ENCODE peak calls at places on chromosomes 2 and 18, in seven cellular contexts. M, C, J, W, U, B and Y are unnamed samples.

GRCh38 chr18:25457636-25458035 is 105.7 kb upstream of the ZNF521 start:
- DNase-seq in M (no peak), C (no peak), J (no peak), W (no peak), U (no peak), B (no peak), Y (no peak)

GRCh38 chr2:29490037-29490436 is 374.8 kb downstream of the CLIP4 start:
- DNase-seq in M (no peak), C (peak), J (no peak), W (no peak), U (no peak), B (no peak), Y (no peak)

GRCh38 chr2:117693166-117693565 is 121.3 kb upstream of the DDX18 start:
- DNase-seq in M (no peak), C (no peak), J (peak), W (no peak), U (no peak), B (no peak), Y (no peak)

GRCh38 chr2:178484245-178485041 is 4.2 kb downstream of the PLEKHA3 start:
- DNase-seq in M (no peak), C (no peak), J (no peak), W (no peak), U (peak), B (no peak), Y (no peak)

GRCh38 chr2:216279459-216279858 is 92.8 kb downstream of the MARCHF4 start:
- DNase-seq in M (no peak), C (no peak), J (peak), W (no peak), U (peak), B (no peak), Y (no peak)

GRCh38 chr2:4791488-4791887 is 900.7 kb upstream of the SOX11 start:
- DNase-seq in M (no peak), C (no peak), J (no peak), W (no peak), U (no peak), B (no peak), Y (no peak)

GRCh38 chr2:150479075-150479915 is 8.2 kb downstream of the RND3 start:
- DNase-seq in M (no peak), C (no peak), J (no peak), W (no peak), U (peak), B (no peak), Y (no peak)

GRCh38 chr2:51981813-51982212 is 949.9 kb upstream of the NRXN1 start:
- DNase-seq in M (no peak), C (no peak), J (no peak), W (no peak), U (peak), B (no peak), Y (no peak)

GRCh38 chr2:38943784-38944183 is 54.1 kb downstream of the ARHGEF33 start:
- DNase-seq in M (no peak), C (no peak), J (no peak), W (no peak), U (no peak), B (no peak), Y (no peak)

GRCh38 chr2:2832657-2833056 is 501.6 kb upstream of the MYT1L start:
- DNase-seq in M (no peak), C (no peak), J (no peak), W (no peak), U (no peak), B (no peak), Y (no peak)

GRCh38 chr2:241217320-241218031 is 29.0 kb downstream of the ANO7 start:
- DNase-seq in M (peak), C (peak), J (peak), W (peak), U (peak), B (no peak), Y (peak)

GRCh38 chr2:62672601-62673000 is 32.9 kb upstream of the EHBP1 start:
- DNase-seq in M (no peak), C (no peak), J (no peak), W (peak), U (peak), B (peak), Y (no peak)

GRCh38 chr18:10417191-10417590 is 37.2 kb upstream of the APCDD1 start:
- DNase-seq in M (no peak), C (no peak), J (no peak), W (no peak), U (no peak), B (no peak), Y (no peak)

GRCh38 chr2:62196278-62196901 is 475 bp downstream of the B3GNT2 start:
- DNase-seq in M (peak), C (peak), J (peak), W (no peak), U (no peak), B (no peak), Y (no peak)

GRCh38 chr2:163319006-163319405 is 416.8 kb downstream of the FIGN start:
- DNase-seq in M (no peak), C (no peak), J (no peak), W (no peak), U (peak), B (no peak), Y (no peak)

GRCh38 chr2:205934443-205934842 is 151.5 kb downstream of the INO80D start:
- DNase-seq in M (no peak), C (no peak), J (no peak), W (no peak), U (peak), B (no peak), Y (no peak)

GRCh38 chr2:172101008-172101706 is 1.5 kb downstream of the DLX2 start:
- DNase-seq in M (no peak), C (peak), J (peak), W (no peak), U (peak), B (no peak), Y (peak)

GRCh38 chr18:80227472-80227871 is 19.8 kb downstream of the PARD6G start:
- DNase-seq in M (no peak), C (no peak), J (no peak), W (no peak), U (no peak), B (no peak), Y (no peak)

GRCh38 chr2:71385008-71385407 is 53.4 kb downstream of the ZNF638 start:
- DNase-seq in M (no peak), C (no peak), J (no peak), W (no peak), U (peak), B (peak), Y (no peak)

GRCh38 chr18:67266246-67266570 is 250.3 kb downstream of the DSEL start:
- DNase-seq in M (no peak), C (no peak), J (no peak), W (no peak), U (no peak), B (no peak), Y (no peak)

GRCh38 chr2:30514134-30514860 is 67.3 kb downstream of the LCLAT1 start:
- DNase-seq in M (no peak), C (no peak), J (peak), W (no peak), U (peak), B (no peak), Y (no peak)

GRCh38 chr2:205086689-205087088 is 541.4 kb downstream of the PARD3B start:
- DNase-seq in M (no peak), C (no peak), J (peak), W (no peak), U (no peak), B (no peak), Y (no peak)

GRCh38 chr2:62362561-62362960 is 143.4 kb downstream of the TMEM17 start:
- DNase-seq in M (no peak), C (peak), J (no peak), W (no peak), U (no peak), B (no peak), Y (no peak)

GRCh38 chr2:195413422-195413821 is 243.6 kb upstream of the SLC39A10 start:
- DNase-seq in M (no peak), C (no peak), J (no peak), W (no peak), U (no peak), B (no peak), Y (no peak)

GRCh38 chr18:28175047-28175929 is 1.6 kb downstream of the CDH2 start:
- DNase-seq in M (no peak), C (peak), J (peak), W (peak), U (peak), B (no peak), Y (no peak)

GRCh38 chr2:206543073-206543472 is 99.2 kb upstream of the FAM237A start:
- DNase-seq in M (no peak), C (no peak), J (no peak), W (no peak), U (no peak), B (no peak), Y (no peak)

GRCh38 chr2:212538156-212539144 is at the start of gene ERBB4:
- DNase-seq in M (no peak), C (peak), J (peak), W (peak), U (no peak), B (no peak), Y (no peak)

GRCh38 chr2:218567797-218568189 is 358 bp downstream of the USP37 start:
- DNase-seq in M (peak), C (no peak), J (no peak), W (no peak), U (peak), B (no peak), Y (no peak)

GRCh38 chr2:23480991-23481797 is 96.2 kb downstream of the KLHL29 start:
- DNase-seq in M (no peak), C (no peak), J (no peak), W (no peak), U (peak), B (peak), Y (no peak)

GRCh38 chr2:240840435-240841060 is 20.5 kb upstream of the KIF1A start:
- DNase-seq in M (peak), C (no peak), J (peak), W (peak), U (peak), B (no peak), Y (peak)

DNA sequence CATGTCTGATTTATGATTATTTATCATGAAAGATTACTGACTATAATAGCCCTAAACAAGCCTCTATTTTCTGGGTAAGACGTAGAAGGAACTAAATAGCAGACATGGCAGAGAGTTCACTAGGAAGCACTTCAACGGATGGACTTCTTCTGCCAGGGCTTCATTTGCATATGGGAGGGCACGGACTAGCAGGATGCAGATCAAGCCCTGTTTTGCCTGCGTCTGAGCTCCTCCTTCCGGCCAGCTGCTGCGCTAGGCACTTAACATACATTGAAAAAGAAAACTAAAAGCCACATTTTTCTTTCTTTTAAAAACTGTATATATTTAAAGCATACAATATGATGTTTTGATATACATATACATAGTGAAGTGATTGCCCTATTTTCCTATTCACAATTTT is 340.0 kb upstream of the MEX3C start:
- DNase-seq in M (no peak), C (no peak), J (peak), W (peak), U (peak), B (no peak), Y (no peak)
- TF ChIP-seq CTCF in M (no peak), C (no peak), J (peak), W (peak), U (no peak), B (no peak), Y (peak)

GRCh38 chr2:222052934-222053367 is 245.8 kb downstream of the PAX3 start:
- DNase-seq in M (no peak), C (no peak), J (no peak), W (peak), U (no peak), B (no peak), Y (no peak)
- TF ChIP-seq CTCF in M (no peak), C (no peak), J (peak), W (peak), U (no peak), B (no peak), Y (no peak)

DNA sequence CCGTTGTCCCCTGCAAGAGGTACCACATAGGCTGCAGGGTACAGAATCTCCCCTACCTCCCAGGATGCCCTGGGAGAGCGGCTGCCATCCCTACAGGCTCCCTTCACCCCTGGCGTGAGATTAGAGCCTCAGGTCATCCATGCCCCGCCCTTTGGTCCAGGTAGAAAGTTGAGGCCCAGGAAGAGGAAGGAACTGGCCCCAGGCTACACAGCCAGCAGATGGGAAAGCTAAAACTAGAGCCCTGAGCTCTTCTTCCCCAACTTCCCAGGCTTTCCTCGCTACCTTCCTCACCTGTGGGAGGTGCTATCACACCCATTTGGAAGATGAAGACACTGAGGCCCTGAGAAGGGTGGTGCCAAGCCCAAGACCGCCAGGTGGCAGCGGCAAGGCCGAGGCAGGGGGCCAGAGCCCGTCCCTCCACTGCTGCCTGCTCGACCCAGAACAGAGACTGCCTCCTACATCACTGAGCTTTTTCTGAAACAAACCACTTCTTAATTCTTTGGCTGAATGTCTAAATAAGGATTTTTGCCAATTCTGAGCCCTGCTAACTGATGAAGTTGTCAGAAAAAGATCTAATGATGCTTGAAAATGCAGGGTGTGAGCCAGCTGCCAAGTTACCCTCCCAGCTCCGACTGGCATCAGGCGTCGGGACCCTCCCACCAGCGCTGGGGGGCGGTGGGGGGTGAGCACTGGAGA is 25.7 kb downstream of the CIB4 start:
- DNase-seq in M (no peak), C (no peak), J (peak), W (no peak), U (peak), B (no peak), Y (no peak)
- TF ChIP-seq CTCF in M (no peak), C (no peak), J (peak), W (no peak), U (peak), B (no peak), Y (no peak)

DNA sequence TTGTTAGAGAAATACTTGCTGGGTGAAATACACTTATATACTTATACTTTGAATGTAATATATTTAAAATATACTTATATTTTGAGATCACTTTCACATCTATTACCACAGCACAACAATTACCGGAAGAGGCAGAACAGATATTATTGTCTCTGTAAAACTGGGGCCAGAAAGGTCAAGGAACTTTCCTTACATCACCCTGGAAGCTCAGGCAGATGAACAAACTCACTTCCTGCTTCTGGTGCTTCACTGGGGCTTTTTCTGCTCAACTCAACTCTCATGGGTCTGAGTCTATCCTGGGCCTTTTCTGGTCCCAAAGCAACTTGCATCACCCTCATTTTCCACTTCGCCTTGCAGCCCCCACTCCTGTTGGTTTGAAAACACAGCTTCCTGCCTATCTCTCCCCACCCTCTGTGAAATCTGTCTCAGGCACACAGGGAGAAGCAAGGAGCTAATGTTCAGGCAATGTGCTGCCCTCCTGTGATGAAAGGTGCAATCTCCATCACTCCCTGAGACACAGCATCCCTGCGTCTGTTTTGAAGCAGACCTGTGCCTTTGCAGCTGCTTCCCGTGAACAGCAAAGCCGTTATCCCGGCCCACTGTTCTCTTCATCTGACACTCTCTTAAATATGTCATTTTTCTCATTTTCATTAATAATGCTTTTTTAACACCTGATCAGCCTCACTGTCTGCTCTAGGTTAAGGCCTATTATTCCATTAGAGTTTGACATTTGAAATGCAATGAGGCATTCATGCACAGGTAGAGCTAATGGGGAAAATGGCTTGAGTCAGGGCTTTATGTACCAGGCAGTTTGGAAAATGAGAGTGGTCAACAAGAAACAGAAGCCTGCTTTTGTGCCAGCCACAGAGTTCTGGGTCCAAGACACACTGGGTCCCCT is 251.9 kb upstream of the CHAC2 start:
- DNase-seq in M (no peak), C (no peak), J (no peak), W (no peak), U (peak), B (no peak), Y (no peak)
- TF ChIP-seq CTCF in M (no peak), C (no peak), J (no peak), W (no peak), U (no peak), B (peak), Y (no peak)

GRCh38 chr2:11899896-11900295 is 153.5 kb downstream of the LPIN1 start:
- DNase-seq in M (no peak), C (no peak), J (no peak), W (no peak), U (no peak), B (no peak), Y (no peak)

GRCh38 chr2:11903085-11903484 is 156.7 kb downstream of the LPIN1 start:
- DNase-seq in M (no peak), C (no peak), J (no peak), W (no peak), U (no peak), B (no peak), Y (no peak)

GRCh38 chr2:11901351-11902069 is 155.1 kb downstream of the LPIN1 start:
- DNase-seq in M (no peak), C (no peak), J (no peak), W (peak), U (no peak), B (no peak), Y (no peak)

GRCh38 chr2:11907178-11907577 is 160.7 kb downstream of the LPIN1 start:
- DNase-seq in M (no peak), C (no peak), J (no peak), W (no peak), U (no peak), B (no peak), Y (no peak)

GRCh38 chr2:11904029-11904428 is 157.6 kb downstream of the LPIN1 start:
- DNase-seq in M (no peak), C (no peak), J (no peak), W (no peak), U (no peak), B (no peak), Y (no peak)
- TF ChIP-seq CTCF in M (no peak), C (no peak), J (no peak), W (no peak), U (no peak), B (no peak), Y (no peak)

DNA sequence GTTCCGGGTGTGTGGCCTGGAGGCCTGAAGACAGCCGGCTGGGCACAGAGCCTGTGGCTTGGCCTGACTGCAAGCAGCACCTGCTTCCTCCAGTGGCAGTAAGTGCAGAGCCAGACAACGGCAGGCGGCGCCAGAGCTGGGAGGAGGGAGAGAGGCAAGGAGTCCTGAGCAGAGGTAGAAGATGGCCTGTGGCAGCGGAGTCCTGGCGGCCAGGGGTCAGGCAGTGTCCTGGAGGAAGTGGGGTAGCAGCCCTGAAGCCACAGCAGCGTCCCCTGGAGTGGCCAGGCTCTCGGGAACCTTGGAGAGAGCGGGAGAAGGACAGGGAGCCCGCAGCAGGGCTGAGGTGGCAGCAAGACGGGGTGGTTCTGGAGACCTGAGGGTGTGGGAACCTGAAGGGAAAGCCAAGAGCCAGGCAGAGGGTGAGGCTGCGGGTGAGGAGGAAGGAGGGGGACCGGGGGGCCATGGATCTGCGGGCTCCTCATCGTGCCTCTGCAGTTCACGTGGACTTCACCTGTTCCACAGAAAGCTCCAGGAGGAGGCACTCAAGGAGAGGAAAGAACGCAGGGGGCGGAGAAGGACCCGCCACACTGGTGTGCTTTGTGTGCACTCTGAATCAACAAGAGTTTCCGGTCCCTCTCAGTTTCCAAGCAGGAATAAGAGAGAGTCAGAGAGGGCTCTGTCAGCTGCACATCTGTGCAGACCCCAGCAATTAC is 85.9 kb downstream of the USP40 start:
- DNase-seq in M (no peak), C (no peak), J (no peak), W (no peak), U (no peak), B (no peak), Y (no peak)
- TF ChIP-seq CTCF in M (no peak), C (no peak), J (no peak), W (no peak), U (no peak), B (no peak), Y (no peak)

GRCh38 chr2:165563468-165564225 is 94.1 kb downstream of the CSRNP3 start:
- DNase-seq in M (no peak), C (no peak), J (no peak), W (no peak), U (no peak), B (no peak), Y (no peak)
- TF ChIP-seq CTCF in M (no peak), C (no peak), J (peak), W (peak), U (no peak), B (no peak), Y (peak)

GRCh38 chr2:10140841-10141610 is 18.5 kb downstream of the RRM2 start:
- DNase-seq in M (no peak), C (no peak), J (no peak), W (no peak), U (no peak), B (no peak), Y (no peak)

GRCh38 chr2:10141736-10142639 is 19.4 kb downstream of the RRM2 start:
- DNase-seq in M (peak), C (no peak), J (peak), W (peak), U (no peak), B (no peak), Y (no peak)

GRCh38 chr2:10144771-10145518 is 22.4 kb downstream of the RRM2 start:
- DNase-seq in M (no peak), C (peak), J (no peak), W (no peak), U (no peak), B (no peak), Y (no peak)

GRCh38 chr2:10139536-10139935 is 17.0 kb downstream of the RRM2 start:
- DNase-seq in M (no peak), C (no peak), J (no peak), W (no peak), U (no peak), B (no peak), Y (no peak)

GRCh38 chr2:10142640-10142965 is 20.1 kb downstream of the RRM2 start:
- DNase-seq in M (no peak), C (no peak), J (no peak), W (no peak), U (no peak), B (no peak), Y (no peak)
- TF ChIP-seq CTCF in M (peak), C (no peak), J (no peak), W (no peak), U (no peak), B (no peak), Y (no peak)